ENCODE peak calls at places on chromosome 10, in eight cellular contexts. U is CD8-positive, alpha-beta memory T cell; Z is A549; S is fibroblast of lung; A is endodermal cell; K is heart right ventricle; G is right cardiac atrium; B is K562. X is an unnamed sample. For H3K4me1, the result is how much of the 10 kb centered on the place peaks cover.

GRCh38 chr10:111872591-111872990 is 311.0 kb downstream of the GPAM start:
- DNase-seq in B (no peak), U (no peak), Z (no peak), K (no peak), A (no peak), G (no peak), S (no peak), X (no peak)

GRCh38 chr10:117511601-117512390 is 30.8 kb upstream of the EMX2 start:
- DNase-seq in U (no peak), S (no peak), K (no peak), Z (no peak), A (peak), B (no peak), G (no peak), X (no peak)

GRCh38 chr10:63553031-63553430 is 31.8 kb downstream of the REEP3 start:
- DNase-seq in S (peak), G (no peak), B (no peak), U (no peak), K (no peak), A (no peak), Z (no peak), X (no peak)

GRCh38 chr10:98030093-98030821 is at the start of gene CRTAC1:
- DNase-seq in B (no peak), G (peak), U (no peak), Z (peak), S (peak), A (peak), K (peak), X (no peak)

GRCh38 chr10:110056822-110057221 is 49.0 kb downstream of the ADD3 start:
- DNase-seq in G (no peak), U (no peak), K (no peak), A (no peak), S (peak), B (no peak), Z (no peak), X (no peak)

GRCh38 chr10:132373241-132373955 is 23.6 kb upstream of the PWWP2B start:
- DNase-seq in S (no peak), B (no peak), U (no peak), A (no peak), Z (no peak), K (no peak), G (no peak), X (no peak)

GRCh38 chr10:24849537-24850299 is 102.7 kb downstream of the PRTFDC1 start:
- DNase-seq in B (no peak), K (no peak), U (no peak), Z (no peak), A (no peak), S (peak), G (no peak), X (no peak)

GRCh38 chr10:43026039-43026973 is 50.6 kb upstream of the RET start:
- DNase-seq in Z (no peak), U (no peak), A (peak), S (no peak), B (no peak), G (no peak), K (no peak), X (no peak)

GRCh38 chr10:17527530-17528146 is 73.2 kb upstream of the ST8SIA6 start:
- DNase-seq in K (peak), A (no peak), S (peak), Z (peak), B (no peak), G (no peak), U (no peak), X (no peak)

GRCh38 chr10:129467346-129468119 is 492 bp downstream of the MGMT start:
- DNase-seq in S (no peak), A (no peak), U (no peak), G (no peak), Z (no peak), K (peak), B (no peak), X (no peak)

GRCh38 chr10:91513598-91513997 is 103.5 kb downstream of the HECTD2 start:
- DNase-seq in A (no peak), Z (no peak), S (no peak), U (no peak), K (no peak), B (no peak), G (no peak), X (no peak)

GRCh38 chr10:124306922-124307371 is 111.8 kb downstream of the OAT start:
- DNase-seq in G (no peak), A (no peak), U (no peak), B (no peak), S (peak), K (no peak), Z (no peak), X (no peak)

GRCh38 chr10:59387951-59388431 is 25.6 kb upstream of the FAM13C start:
- DNase-seq in Z (no peak), S (peak), B (no peak), K (no peak), G (no peak), U (no peak), A (no peak), X (no peak)

GRCh38 chr10:128026620-128027281 is 99.5 kb downstream of the MKI67 start:
- DNase-seq in G (no peak), U (no peak), A (no peak), K (no peak), Z (no peak), S (peak), B (no peak), X (no peak)

GRCh38 chr10:101760510-101760909 is 15.4 kb downstream of the FGF8 start:
- DNase-seq in A (no peak), G (no peak), S (no peak), K (no peak), U (no peak), Z (no peak), B (no peak), X (no peak)

GRCh38 chr10:101762736-101763135 is 13.2 kb downstream of the FGF8 start:
- DNase-seq in S (no peak), G (no peak), U (no peak), K (no peak), B (no peak), A (no peak), Z (no peak), X (no peak)

GRCh38 chr10:101761226-101761625 is 14.7 kb downstream of the FGF8 start:
- DNase-seq in S (no peak), U (no peak), B (no peak), A (no peak), G (no peak), Z (no peak), K (no peak), X (no peak)

GRCh38 chr10:101758858-101759257 is 17.1 kb downstream of the FGF8 start:
- DNase-seq in U (no peak), A (no peak), Z (no peak), K (no peak), B (no peak), S (no peak), G (no peak), X (no peak)

DNA sequence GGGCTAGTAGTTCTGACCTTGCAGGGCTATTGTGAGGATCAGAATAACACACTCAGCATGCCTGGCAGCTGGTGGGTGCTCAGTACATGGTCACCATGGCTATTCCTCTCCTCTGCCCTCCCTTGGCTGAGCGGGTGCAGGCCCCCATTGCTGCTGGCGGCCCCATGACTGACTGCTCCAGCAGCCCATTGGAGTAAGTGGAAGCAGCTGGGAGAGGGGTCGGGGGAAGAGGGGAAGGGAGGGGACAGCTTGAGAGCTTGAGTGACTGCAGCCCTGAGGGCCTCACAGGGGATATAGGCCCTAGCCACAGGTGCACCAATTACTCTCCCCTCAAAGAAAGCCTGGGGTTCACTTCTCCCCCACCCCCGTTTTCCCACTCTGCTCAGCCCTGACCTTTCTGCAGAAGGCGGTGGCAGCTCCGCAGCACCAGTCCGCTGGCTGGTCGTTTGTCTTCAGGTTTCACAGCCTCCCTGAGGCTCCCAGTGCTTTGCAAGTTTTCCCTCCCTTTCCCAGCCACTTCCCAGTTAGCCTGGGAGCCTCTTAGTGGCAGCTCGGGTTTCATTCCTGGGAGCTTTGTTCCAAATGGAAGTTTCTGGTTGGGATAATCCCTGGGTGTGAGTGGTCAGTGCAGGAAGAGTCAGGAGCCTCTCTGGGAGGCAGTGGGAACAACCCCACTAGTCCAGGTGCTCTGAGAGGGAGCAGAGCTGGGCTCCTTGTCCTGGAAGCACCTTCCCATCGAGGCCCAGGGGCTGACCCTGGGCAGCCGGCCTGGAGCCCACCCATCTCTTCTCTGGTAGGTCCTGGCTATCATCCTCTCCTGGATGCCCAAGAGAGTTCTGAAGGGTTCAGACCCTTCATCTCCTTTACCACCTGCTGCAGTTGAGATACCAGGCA is 16.3 kb downstream of the FGF8 start:
- DNase-seq in B (no peak), U (no peak), K (no peak), G (no peak), A (peak), S (no peak), Z (no peak), X (no peak)
- H3K27ac ChIP-seq in B (no peak), U (no peak), K (no peak), G (no peak), A (no peak), S (no peak), Z (no peak), X (no peak)

DNA sequence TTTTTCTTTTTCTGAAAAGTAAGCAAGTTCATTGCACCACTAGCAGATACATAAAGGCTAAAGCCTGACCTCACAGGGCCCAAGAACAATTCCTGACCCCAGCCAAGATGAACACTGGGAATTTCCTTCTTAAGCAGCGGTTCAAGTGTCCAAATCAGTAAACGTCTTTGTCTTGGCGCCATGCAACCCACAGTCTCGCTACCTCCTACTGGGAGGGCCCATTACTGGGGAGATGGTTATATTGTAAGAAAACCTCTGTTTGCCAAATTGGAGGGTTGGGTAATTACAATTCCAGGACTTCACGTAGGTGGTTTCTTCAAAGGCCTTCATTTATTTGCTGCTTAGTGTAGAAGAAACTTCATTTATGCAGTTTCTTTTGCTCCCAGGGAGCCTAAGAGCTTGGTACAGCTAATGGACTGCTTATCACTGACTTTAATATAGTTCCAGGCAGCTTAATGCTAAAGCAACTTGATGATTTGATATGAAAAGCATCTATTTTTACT is 58.3 kb upstream of the ADRB1 start:
- DNase-seq in K (no peak), U (no peak), S (no peak), B (no peak), A (no peak), G (no peak), Z (no peak), X (no peak)
- H3K4me3 ChIP-seq in K (no peak), U (no peak), S (no peak), B (no peak), A (no peak), G (no peak), Z (no peak), X (no peak)

GRCh38 chr10:70748305-70748704 is 36.9 kb downstream of the TBATA start:
- DNase-seq in B (no peak), G (no peak), A (no peak), U (no peak), S (no peak), Z (no peak), K (no peak), X (no peak)
- H3K4me1 ChIP-seq in B (under half), G (under half), A (under half), U (under half), S (under half), Z (under half), K (under half), X (under half)

DNA sequence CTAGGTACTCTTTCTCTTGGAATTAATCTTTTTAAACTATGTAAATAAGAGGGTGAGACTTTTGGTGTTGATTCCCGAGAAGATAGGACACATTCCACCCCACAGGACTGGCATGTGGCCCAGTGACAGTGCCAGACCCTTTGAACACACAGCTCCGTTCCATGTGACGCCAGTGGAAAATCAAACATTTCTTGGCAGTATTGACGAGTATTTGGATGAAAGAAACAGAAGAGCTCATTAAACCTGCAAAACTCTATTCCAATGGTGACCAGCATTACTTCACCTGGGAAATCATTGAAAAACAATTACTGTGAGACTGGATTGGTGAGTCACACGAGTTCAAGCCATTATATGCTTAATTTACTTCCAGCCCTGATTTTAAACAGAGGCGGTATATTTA is 25.8 kb downstream of the AKR1E2 start:
- DNase-seq in U (no peak), K (peak), S (peak), A (peak), B (no peak), Z (no peak), G (peak), X (no peak)
- H3K27ac ChIP-seq in U (no peak), K (no peak), S (no peak), A (no peak), B (no peak), Z (peak), G (no peak), X (no peak)

GRCh38 chr10:8055420-8056349 is 1.2 kb downstream of the GATA3 start:
- DNase-seq in Z (no peak), B (no peak), S (no peak), K (no peak), G (no peak), A (peak), U (no peak), X (peak)
- H3K4me3 ChIP-seq in Z (peak), B (no peak), S (no peak), K (peak), G (peak), A (peak), U (peak), X (peak)

GRCh38 chr10:88120075-88120474 is 256.6 kb downstream of the PTEN start:
- DNase-seq in U (no peak), Z (no peak), K (no peak), B (peak), G (no peak), S (no peak), A (no peak), X (no peak)
- H3K4me1 ChIP-seq in U (under half), Z (under half), K (under half), B (under half), G (under half), S (under half), A (under half), X (under half)

DNA sequence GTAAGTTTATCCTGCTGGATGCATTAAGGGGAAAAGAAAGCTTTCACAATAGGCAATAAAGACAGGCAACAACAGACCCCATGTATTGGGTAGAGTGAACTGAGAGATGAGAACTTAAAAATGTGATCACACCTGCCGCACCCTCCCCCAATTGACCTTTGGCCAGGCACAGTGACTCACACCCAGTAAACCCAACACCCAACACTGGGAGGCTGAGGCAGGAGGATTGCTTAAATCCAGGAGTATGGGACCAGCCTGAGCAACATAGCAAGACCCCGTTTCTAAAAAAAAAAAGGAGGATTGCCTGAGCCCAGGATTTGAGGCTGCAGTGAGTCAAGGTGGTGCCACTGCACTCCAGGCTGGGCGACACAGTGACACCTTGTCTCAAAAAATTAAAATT is 86.9 kb downstream of the MPP7 start:
- DNase-seq in K (no peak), G (no peak), A (no peak), B (no peak), U (no peak), S (no peak), Z (no peak), X (no peak)
- H3K27ac ChIP-seq in K (no peak), G (no peak), A (no peak), B (no peak), U (no peak), S (no peak), Z (no peak), X (no peak)